ENCODE peak calls at places on chromosome 6, in eight cellular contexts. B is HCT116, H is upper lobe of left lung, R is transverse colon, K is SK-N-SH, P is spleen, Y is stomach, A is suprapubic skin. E is an unnamed sample.

GRCh38 chr6:3310710-3311109 is 52.0 kb downstream of the PSMG4 start:
- DNase-seq in R (no peak), H (no peak), B (no peak), A (peak; percentile 23), K (no peak), Y (no peak), P (peak; percentile 34), E (peak; percentile 41)

GRCh38 chr6:75775219-75775618 is 26.2 kb downstream of the MYO6 start:
- DNase-seq in K (peak; percentile 15), Y (no peak), B (no peak), P (no peak), H (no peak), A (no peak), R (no peak), E (no peak)

GRCh38 chr6:89458720-89459119 is 25.8 kb downstream of the ANKRD6 start:
- DNase-seq in R (no peak), B (no peak), P (no peak), H (no peak), K (no peak), A (no peak), Y (no peak), E (no peak)

GRCh38 chr6:52596371-52597028 is 19.6 kb upstream of the TRAM2 start:
- DNase-seq in P (no peak), H (no peak), R (no peak), Y (no peak), K (no peak), B (no peak), A (no peak), E (no peak)

GRCh38 chr6:166736606-166737005 is 109.6 kb upstream of the RPS6KA2 start:
- DNase-seq in A (peak; percentile 53), P (no peak), B (peak; percentile 64), Y (no peak), K (no peak), H (no peak), R (no peak), E (no peak)

GRCh38 chr6:2872417-2873358 is 30.4 kb downstream of the SERPINB9 start:
- DNase-seq in K (no peak), A (no peak), Y (no peak), P (no peak), B (no peak), H (no peak), R (no peak), E (no peak)

GRCh38 chr6:24489881-24490280 is 503 bp upstream of the GPLD1 start:
- DNase-seq in P (no peak), Y (no peak), A (no peak), K (no peak), B (no peak), R (no peak), H (peak; percentile 69), E (peak; percentile 38)

GRCh38 chr6:137076277-137077068 is 31.7 kb upstream of the IL20RA start:
- DNase-seq in A (no peak), K (peak; percentile 65), R (peak; percentile 80), Y (peak; percentile 81), B (peak; percentile 82), P (peak; percentile 87), H (peak; percentile 87), E (peak; percentile 85)

GRCh38 chr6:145147559-145147958 is 587.8 kb downstream of the EPM2A start:
- DNase-seq in P (no peak), Y (no peak), R (no peak), K (no peak), A (no peak), H (no peak), B (no peak), E (no peak)

GRCh38 chr6:159473844-159474243 is 219.2 kb downstream of the SOD2 start:
- DNase-seq in K (no peak), B (no peak), Y (no peak), H (no peak), R (peak; percentile 22), P (no peak), A (no peak), E (no peak)

GRCh38 chr6:87197547-87197946 is 42.2 kb downstream of the ZNF292 start:
- DNase-seq in A (no peak), Y (no peak), R (no peak), B (no peak), K (no peak), H (no peak), P (no peak), E (no peak)

GRCh38 chr6:15285682-15286294 is 39.9 kb downstream of the JARID2 start:
- DNase-seq in Y (no peak), A (no peak), K (no peak), R (no peak), P (no peak), H (no peak), B (no peak), E (no peak)

GRCh38 chr6:47663462-47664216 is 34.7 kb upstream of the ADGRF4 start:
- DNase-seq in R (no peak), B (no peak), P (no peak), H (no peak), Y (no peak), K (no peak), A (no peak), E (no peak)

GRCh38 chr6:44216677-44217331 is at the start of gene MYMX:
- DNase-seq in Y (peak; percentile 59), A (no peak), B (no peak), R (no peak), K (no peak), P (no peak), H (peak; percentile 26), E (no peak)

GRCh38 chr6:8180327-8181161 is 78.2 kb upstream of the EEF1E1 start:
- DNase-seq in A (no peak), K (no peak), Y (no peak), H (no peak), P (no peak), B (no peak), R (no peak), E (no peak)

GRCh38 chr6:16043171-16044142 is 85.4 kb upstream of the MYLIP start:
- DNase-seq in R (no peak), A (no peak), B (no peak), H (no peak), K (no peak), P (no peak), Y (no peak), E (no peak)

GRCh38 chr6:72619883-72620696 is 1.8 kb upstream of the KCNQ5 start:
- DNase-seq in A (no peak), P (peak; percentile 89), K (peak; percentile 64), Y (peak; percentile 30), R (peak; percentile 41), H (peak; percentile 34), B (no peak), E (no peak)

GRCh38 chr6:168628732-168629245 is 187.8 kb downstream of the SMOC2 start:
- DNase-seq in B (no peak), P (no peak), H (no peak), A (no peak), Y (no peak), K (no peak), R (no peak), E (no peak)

GRCh38 chr6:168624948-168625347 is 184.0 kb downstream of the SMOC2 start:
- DNase-seq in P (no peak), B (no peak), H (no peak), Y (no peak), K (no peak), R (no peak), A (no peak), E (no peak)

GRCh38 chr6:168626046-168626445 is 185.1 kb downstream of the SMOC2 start:
- DNase-seq in P (no peak), Y (no peak), R (no peak), B (no peak), K (no peak), H (no peak), A (no peak), E (no peak)

GRCh38 chr6:168625602-168626001 is 184.6 kb downstream of the SMOC2 start:
- DNase-seq in B (no peak), A (no peak), H (no peak), P (no peak), R (no peak), Y (peak; percentile 38), K (no peak), E (no peak)

GRCh38 chr6:168627798-168628551 is 187.0 kb downstream of the SMOC2 start:
- DNase-seq in Y (no peak), K (no peak), R (no peak), B (no peak), A (no peak), H (no peak), P (no peak), E (no peak)
- TF ChIP-seq POLR2AphosphoS5 in Y (no peak), K (no peak), R (no peak), B (no peak), A (no peak), H (no peak), P (no peak), E (peak; percentile 42)

GRCh38 chr6:165233089-165233488 is 76.3 kb downstream of the C6orf118 start:
- DNase-seq in H (no peak), P (no peak), A (no peak), Y (no peak), R (no peak), B (no peak), K (no peak), E (no peak)
- TF ChIP-seq POLR2AphosphoS5 in H (no peak), P (no peak), A (no peak), Y (no peak), R (no peak), B (no peak), K (no peak), E (no peak)

DNA sequence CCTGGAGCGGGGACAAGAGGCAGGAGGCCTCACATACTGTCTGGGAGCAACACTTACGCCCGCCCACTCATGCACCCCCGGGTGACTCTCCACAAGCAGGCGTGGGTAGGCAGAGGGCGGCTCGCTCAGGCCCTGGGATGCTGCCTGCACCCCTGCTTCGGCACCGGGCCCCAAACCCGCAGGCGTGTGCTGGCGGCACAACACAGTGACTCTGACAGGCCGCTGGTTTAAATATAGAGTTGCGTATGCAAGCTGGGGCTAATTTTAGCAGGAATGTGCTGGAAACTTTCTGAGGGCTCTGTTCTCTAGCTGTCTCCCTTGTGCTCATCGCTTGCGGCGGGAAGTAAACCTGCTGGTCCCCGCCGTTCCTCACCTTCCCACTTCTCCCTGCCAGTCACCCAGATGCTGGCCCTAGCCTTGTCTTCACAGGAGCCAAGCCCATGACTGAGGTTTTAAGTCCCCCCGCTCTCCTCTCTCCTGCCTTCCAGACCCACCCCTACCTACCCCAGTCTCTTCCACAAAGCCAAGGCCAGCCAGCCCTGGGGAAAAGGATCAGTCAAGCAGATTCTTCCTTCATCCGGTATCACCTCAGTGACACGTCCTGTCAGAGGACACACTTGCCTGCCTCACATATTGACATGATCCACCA is 94.5 kb upstream of the FOXP4 start:
- DNase-seq in K (no peak), A (no peak), H (no peak), R (no peak), P (peak; percentile 44), Y (no peak), B (no peak), E (no peak)
- TF ChIP-seq POLR2AphosphoS5 in K (no peak), A (no peak), H (no peak), R (peak; percentile 38), P (no peak), Y (no peak), B (no peak), E (peak; percentile 46)

GRCh38 chr6:31842056-31842455 is 14.5 kb downstream of the HSPA1B start:
- DNase-seq in P (peak; percentile 18), K (no peak), A (no peak), B (no peak), Y (no peak), R (no peak), H (no peak), E (no peak)

GRCh38 chr6:31838968-31839367 is 11.4 kb downstream of the HSPA1B start:
- DNase-seq in R (no peak), Y (no peak), K (no peak), B (no peak), H (no peak), A (no peak), P (no peak), E (no peak)

GRCh38 chr6:31847276-31847978 is 15.2 kb downstream of the NEU1 start:
- DNase-seq in P (no peak), A (no peak), H (no peak), B (no peak), K (no peak), R (no peak), Y (no peak), E (no peak)

GRCh38 chr6:31844507-31844906 is 17.0 kb downstream of the HSPA1B start:
- DNase-seq in R (no peak), A (no peak), P (no peak), H (no peak), B (no peak), Y (no peak), K (no peak), E (no peak)
- TF ChIP-seq POLR2AphosphoS5 in R (no peak), A (no peak), P (no peak), H (no peak), B (peak; percentile 18), Y (no peak), K (no peak), E (no peak)

E was measured in prostate gland.